ENCODE peak calls at places on chromosomes 7 and 10, in seven cellular contexts. One of them, this sample, is unnamed.

GRCh38 chr10:3926268-3926667 is 141.3 kb upstream of the KLF6 start:
- DNase-seq in type B pancreatic cell: no peak
- DNase-seq in NCI-H1092: no peak
- DNase-seq in CD4-positive, alpha-beta memory T cell: no peak
- DNase-seq in GM10248: no peak
- DNase-seq in AG08396: no peak
- DNase-seq in kidney glomerular epithelial cell: no peak
- DNase-seq in this sample: no peak

GRCh38 chr7:157691521-157692155 is 354.8 kb downstream of the DNAJB6 start:
- DNase-seq in type B pancreatic cell: peak
- DNase-seq in NCI-H1092: peak
- DNase-seq in CD4-positive, alpha-beta memory T cell: no peak
- DNase-seq in GM10248: no peak
- DNase-seq in AG08396: no peak
- DNase-seq in kidney glomerular epithelial cell: no peak
- DNase-seq in this sample: no peak

GRCh38 chr10:79938728-79939380 is 10.1 kb downstream of the SFTPD start:
- DNase-seq in type B pancreatic cell: peak
- DNase-seq in NCI-H1092: no peak
- DNase-seq in CD4-positive, alpha-beta memory T cell: no peak
- DNase-seq in GM10248: peak
- DNase-seq in AG08396: peak
- DNase-seq in kidney glomerular epithelial cell: no peak
- DNase-seq in this sample: peak

GRCh38 chr10:31341552-31341951 is 22.5 kb downstream of the ZEB1 start:
- DNase-seq in type B pancreatic cell: no peak
- DNase-seq in NCI-H1092: no peak
- DNase-seq in CD4-positive, alpha-beta memory T cell: no peak
- DNase-seq in GM10248: peak
- DNase-seq in AG08396: no peak
- DNase-seq in kidney glomerular epithelial cell: no peak
- DNase-seq in this sample: no peak

GRCh38 chr7:33757050-33757449 is 148.3 kb upstream of the BMPER start:
- DNase-seq in type B pancreatic cell: no peak
- DNase-seq in NCI-H1092: no peak
- DNase-seq in CD4-positive, alpha-beta memory T cell: no peak
- DNase-seq in GM10248: no peak
- DNase-seq in AG08396: peak
- DNase-seq in kidney glomerular epithelial cell: no peak
- DNase-seq in this sample: no peak

GRCh38 chr7:138127996-138128395 is 51.7 kb downstream of the AKR1D1 start:
- DNase-seq in type B pancreatic cell: no peak
- DNase-seq in NCI-H1092: no peak
- DNase-seq in CD4-positive, alpha-beta memory T cell: no peak
- DNase-seq in GM10248: no peak
- DNase-seq in AG08396: no peak
- DNase-seq in kidney glomerular epithelial cell: peak
- DNase-seq in this sample: no peak

GRCh38 chr7:151115121-151115835 is 29.0 kb downstream of the AGAP3 start:
- DNase-seq in type B pancreatic cell: no peak
- DNase-seq in NCI-H1092: no peak
- DNase-seq in CD4-positive, alpha-beta memory T cell: peak
- DNase-seq in GM10248: no peak
- DNase-seq in AG08396: peak
- DNase-seq in kidney glomerular epithelial cell: no peak
- DNase-seq in this sample: no peak

GRCh38 chr7:30411173-30411572 is 67.4 kb downstream of the NOD1 start:
- DNase-seq in type B pancreatic cell: no peak
- DNase-seq in NCI-H1092: no peak
- DNase-seq in CD4-positive, alpha-beta memory T cell: no peak
- DNase-seq in GM10248: no peak
- DNase-seq in AG08396: no peak
- DNase-seq in kidney glomerular epithelial cell: no peak
- DNase-seq in this sample: peak

GRCh38 chr7:84647797-84648762 is 453.5 kb upstream of the SEMA3A start:
- DNase-seq in type B pancreatic cell: no peak
- DNase-seq in NCI-H1092: no peak
- DNase-seq in CD4-positive, alpha-beta memory T cell: no peak
- DNase-seq in GM10248: no peak
- DNase-seq in AG08396: peak
- DNase-seq in kidney glomerular epithelial cell: peak
- DNase-seq in this sample: no peak

GRCh38 chr10:8543361-8544056 is 489.0 kb downstream of the GATA3 start:
- DNase-seq in type B pancreatic cell: no peak
- DNase-seq in NCI-H1092: no peak
- DNase-seq in CD4-positive, alpha-beta memory T cell: no peak
- DNase-seq in GM10248: no peak
- DNase-seq in AG08396: no peak
- DNase-seq in kidney glomerular epithelial cell: no peak
- DNase-seq in this sample: no peak

GRCh38 chr10:57962839-57963238 is 304.9 kb downstream of the IPMK start:
- DNase-seq in type B pancreatic cell: no peak
- DNase-seq in NCI-H1092: no peak
- DNase-seq in CD4-positive, alpha-beta memory T cell: no peak
- DNase-seq in GM10248: no peak
- DNase-seq in AG08396: no peak
- DNase-seq in kidney glomerular epithelial cell: no peak
- DNase-seq in this sample: no peak

GRCh38 chr7:27101906-27102577 is 441 bp downstream of the HOXA2 start:
- DNase-seq in type B pancreatic cell: peak
- DNase-seq in NCI-H1092: no peak
- DNase-seq in CD4-positive, alpha-beta memory T cell: no peak
- DNase-seq in GM10248: no peak
- DNase-seq in AG08396: no peak
- DNase-seq in kidney glomerular epithelial cell: no peak
- DNase-seq in this sample: no peak

GRCh38 chr7:124784879-124785818 is 19.6 kb upstream of the GPR37 start:
- DNase-seq in type B pancreatic cell: no peak
- DNase-seq in NCI-H1092: peak
- DNase-seq in CD4-positive, alpha-beta memory T cell: no peak
- DNase-seq in GM10248: peak
- DNase-seq in AG08396: peak
- DNase-seq in kidney glomerular epithelial cell: peak
- DNase-seq in this sample: no peak

GRCh38 chr10:45471531-45472310 is 97.7 kb downstream of the ALOX5 start:
- DNase-seq in type B pancreatic cell: no peak
- DNase-seq in NCI-H1092: no peak
- DNase-seq in CD4-positive, alpha-beta memory T cell: no peak
- DNase-seq in GM10248: no peak
- DNase-seq in AG08396: no peak
- DNase-seq in kidney glomerular epithelial cell: no peak
- DNase-seq in this sample: peak

GRCh38 chr10:73946253-73947145 is 35.6 kb downstream of the PLAU start:
- DNase-seq in type B pancreatic cell: no peak
- DNase-seq in NCI-H1092: no peak
- DNase-seq in CD4-positive, alpha-beta memory T cell: no peak
- DNase-seq in GM10248: no peak
- DNase-seq in AG08396: no peak
- DNase-seq in kidney glomerular epithelial cell: no peak
- DNase-seq in this sample: no peak

GRCh38 chr10:29998142-29998808 is 61.1 kb downstream of the JCAD start:
- DNase-seq in type B pancreatic cell: no peak
- DNase-seq in NCI-H1092: peak
- DNase-seq in CD4-positive, alpha-beta memory T cell: peak
- DNase-seq in GM10248: peak
- DNase-seq in AG08396: peak
- DNase-seq in kidney glomerular epithelial cell: peak
- DNase-seq in this sample: no peak

GRCh38 chr10:24862586-24862985 is 89.8 kb downstream of the PRTFDC1 start:
- DNase-seq in type B pancreatic cell: no peak
- DNase-seq in NCI-H1092: no peak
- DNase-seq in CD4-positive, alpha-beta memory T cell: no peak
- DNase-seq in GM10248: no peak
- DNase-seq in AG08396: no peak
- DNase-seq in kidney glomerular epithelial cell: no peak
- DNase-seq in this sample: no peak

GRCh38 chr10:103080891-103081581 is 112.0 kb downstream of the NT5C2 start:
- DNase-seq in type B pancreatic cell: no peak
- DNase-seq in NCI-H1092: no peak
- DNase-seq in CD4-positive, alpha-beta memory T cell: no peak
- DNase-seq in GM10248: no peak
- DNase-seq in AG08396: no peak
- DNase-seq in kidney glomerular epithelial cell: no peak
- DNase-seq in this sample: peak

GRCh38 chr7:35003679-35004278 is 33.5 kb downstream of the DPY19L1 start:
- DNase-seq in type B pancreatic cell: no peak
- DNase-seq in NCI-H1092: peak
- DNase-seq in CD4-positive, alpha-beta memory T cell: no peak
- DNase-seq in GM10248: no peak
- DNase-seq in AG08396: peak
- DNase-seq in kidney glomerular epithelial cell: peak
- DNase-seq in this sample: no peak

GRCh38 chr10:28331821-28332220 is 29.0 kb upstream of the MPP7 start:
- DNase-seq in type B pancreatic cell: no peak
- DNase-seq in NCI-H1092: no peak
- DNase-seq in CD4-positive, alpha-beta memory T cell: peak
- DNase-seq in GM10248: no peak
- DNase-seq in AG08396: peak
- DNase-seq in kidney glomerular epithelial cell: no peak
- DNase-seq in this sample: no peak

GRCh38 chr7:46545790-46546189 is 624.7 kb upstream of the IGFBP3 start:
- DNase-seq in type B pancreatic cell: no peak
- DNase-seq in NCI-H1092: no peak
- DNase-seq in CD4-positive, alpha-beta memory T cell: no peak
- DNase-seq in GM10248: no peak
- DNase-seq in AG08396: no peak
- DNase-seq in kidney glomerular epithelial cell: peak
- DNase-seq in this sample: no peak

GRCh38 chr7:50369408-50370026 is 65.0 kb downstream of the IKZF1 start:
- DNase-seq in type B pancreatic cell: no peak
- DNase-seq in NCI-H1092: no peak
- DNase-seq in CD4-positive, alpha-beta memory T cell: peak
- DNase-seq in GM10248: peak
- DNase-seq in AG08396: no peak
- DNase-seq in kidney glomerular epithelial cell: no peak
- DNase-seq in this sample: no peak

GRCh38 chr7:87564290-87564963 is 36.3 kb downstream of the ABCB1 start:
- DNase-seq in type B pancreatic cell: no peak
- DNase-seq in NCI-H1092: no peak
- DNase-seq in CD4-positive, alpha-beta memory T cell: no peak
- DNase-seq in GM10248: peak
- DNase-seq in AG08396: peak
- DNase-seq in kidney glomerular epithelial cell: peak
- DNase-seq in this sample: no peak

GRCh38 chr10:113433711-113434110 is 119.1 kb upstream of the HABP2 start:
- DNase-seq in type B pancreatic cell: no peak
- DNase-seq in NCI-H1092: no peak
- DNase-seq in CD4-positive, alpha-beta memory T cell: no peak
- DNase-seq in GM10248: no peak
- DNase-seq in AG08396: no peak
- DNase-seq in kidney glomerular epithelial cell: no peak
- DNase-seq in this sample: no peak

GRCh38 chr10:97673736-97674525 is 13.1 kb downstream of the AVPI1 start:
- DNase-seq in type B pancreatic cell: no peak
- DNase-seq in NCI-H1092: no peak
- DNase-seq in CD4-positive, alpha-beta memory T cell: no peak
- DNase-seq in GM10248: no peak
- DNase-seq in AG08396: peak
- DNase-seq in kidney glomerular epithelial cell: peak
- DNase-seq in this sample: no peak

GRCh38 chr10:93142534-93142933 is 68.8 kb downstream of the CYP26A1 start:
- DNase-seq in type B pancreatic cell: no peak
- DNase-seq in NCI-H1092: no peak
- DNase-seq in CD4-positive, alpha-beta memory T cell: no peak
- DNase-seq in GM10248: no peak
- DNase-seq in AG08396: no peak
- DNase-seq in kidney glomerular epithelial cell: no peak
- DNase-seq in this sample: no peak

GRCh38 chr10:96638120-96638519 is 51.3 kb upstream of the TM9SF3 start:
- DNase-seq in type B pancreatic cell: no peak
- DNase-seq in NCI-H1092: no peak
- DNase-seq in CD4-positive, alpha-beta memory T cell: no peak
- DNase-seq in GM10248: no peak
- DNase-seq in AG08396: no peak
- DNase-seq in kidney glomerular epithelial cell: no peak
- DNase-seq in this sample: no peak

GRCh38 chr7:12212051-12212485 is 974 bp downstream of the TMEM106B start:
- DNase-seq in type B pancreatic cell: no peak
- DNase-seq in NCI-H1092: peak
- DNase-seq in CD4-positive, alpha-beta memory T cell: no peak
- DNase-seq in GM10248: no peak
- DNase-seq in AG08396: no peak
- DNase-seq in kidney glomerular epithelial cell: no peak
- DNase-seq in this sample: no peak